ENCODE peak calls at places on chromosomes 16 and 17, in five cellular contexts. M, Q, G, U and Z are unnamed samples.

GRCh38 chr17:58995247-58995940 is 111.3 kb downstream of the TRIM37 start:
- DNase-seq in G (no peak), Q (no peak), U (no peak), M (peak), Z (no peak)

GRCh38 chr17:18859256-18859655 is 1.3 kb downstream of the PRPSAP2 start:
- DNase-seq in G (no peak), U (no peak), Q (no peak), M (peak), Z (no peak)

GRCh38 chr17:16872351-16872751 is 99.6 kb downstream of the TNFRSF13B start:
- DNase-seq in M (no peak), Q (no peak), U (no peak), G (no peak), Z (peak)

GRCh38 chr16:50627419-50627818 is 53.7 kb downstream of the SNX20 start:
- DNase-seq in U (no peak), M (peak), G (peak), Q (no peak), Z (no peak)

GRCh38 chr17:80585880-80586279 is 41.2 kb downstream of the RPTOR start:
- DNase-seq in Q (no peak), U (no peak), M (no peak), G (no peak), Z (no peak)

GRCh38 chr17:76370261-76370993 is 14.0 kb upstream of the SPHK1 start:
- DNase-seq in M (peak), U (peak), G (no peak), Q (no peak), Z (no peak)

GRCh38 chr17:13157656-13158055 is 139.8 kb upstream of the ELAC2 start:
- DNase-seq in M (no peak), U (no peak), Q (no peak), G (no peak), Z (no peak)

GRCh38 chr16:81676571-81677374 is 102.3 kb upstream of the PLCG2 start:
- DNase-seq in G (no peak), U (no peak), M (no peak), Q (no peak), Z (no peak)

GRCh38 chr17:79948406-79948917 is 87.2 kb downstream of the TBC1D16 start:
- DNase-seq in M (no peak), Q (no peak), G (no peak), U (no peak), Z (no peak)

GRCh38 chr17:40615295-40615988 is 32.2 kb downstream of the SMARCE1 start:
- DNase-seq in U (peak), G (peak), M (peak), Q (no peak), Z (peak)

GRCh38 chr17:79042421-79043190 is 18.6 kb downstream of the C1QTNF1 start:
- DNase-seq in G (peak), M (peak), Q (peak), U (peak), Z (peak)

GRCh38 chr16:52929478-52929877 is 123.2 kb downstream of the CHD9NB start:
- DNase-seq in G (no peak), U (no peak), Q (no peak), M (no peak), Z (no peak)

GRCh38 chr16:56353054-56353921 is 72.1 kb downstream of the AMFR start:
- DNase-seq in M (no peak), U (peak), G (no peak), Q (no peak), Z (peak)

GRCh38 chr17:78613423-78613822 is 36.2 kb upstream of the DNAH17 start:
- DNase-seq in G (no peak), Q (no peak), M (no peak), U (no peak), Z (no peak)

GRCh38 chr17:4003131-4003500 is 38.9 kb upstream of the ATP2A3 start:
- DNase-seq in Q (no peak), M (no peak), G (no peak), U (no peak), Z (peak)

GRCh38 chr16:53504161-53504663 is 1.2 kb upstream of the AKTIP start:
- DNase-seq in G (peak), Q (peak), U (peak), M (peak), Z (peak)

GRCh38 chr17:2203818-2204217 is 99.8 kb downstream of the SMG6 start:
- DNase-seq in Q (no peak), U (no peak), G (no peak), M (no peak), Z (no peak)

GRCh38 chr16:79691001-79691400 is 90.5 kb upstream of the MAF start:
- DNase-seq in M (no peak), G (no peak), U (no peak), Q (no peak), Z (no peak)